ENCODE peak calls at places on chromosome 7, in seven cellular contexts. X is A549, E is mesendoderm, R is OCI-LY7, M is neuronal stem cell, T is mammary epithelial cell, D is HCT116. O is an unnamed sample.

GRCh38 chr7:124718032-124718766 is 47.4 kb downstream of the GPR37 start:
- DNase-seq in X (peak), E (no peak), R (no peak), M (no peak), T (no peak), D (no peak), O (peak)

GRCh38 chr7:38374507-38374906 is 101.1 kb upstream of the TARP start:
- DNase-seq in X (peak), E (peak), R (peak), M (no peak), T (no peak), D (no peak), O (peak)

GRCh38 chr7:106178593-106179134 is 66.6 kb upstream of the SYPL1 start:
- DNase-seq in X (peak), E (peak), R (peak), M (no peak), T (peak), D (peak), O (no peak)

GRCh38 chr7:101953248-101953819 is 135.9 kb downstream of the CUX1 start:
- DNase-seq in X (no peak), E (no peak), R (no peak), M (no peak), T (no peak), D (peak), O (no peak)

GRCh38 chr7:126569402-126569801 is 683.3 kb downstream of the GRM8 start:
- DNase-seq in X (no peak), E (no peak), R (no peak), M (no peak), T (peak), D (no peak), O (no peak)

GRCh38 chr7:101673951-101674350 is 44.9 kb upstream of the MYL10 start:
- DNase-seq in X (no peak), E (no peak), R (no peak), M (no peak), T (peak), D (no peak), O (no peak)

GRCh38 chr7:25541064-25541463 is 312.8 kb upstream of the NPVF start:
- DNase-seq in X (no peak), E (no peak), R (no peak), M (no peak), T (no peak), D (no peak), O (no peak)

GRCh38 chr7:94264756-94265155 is 129.9 kb upstream of the COL1A2 start:
- DNase-seq in X (no peak), E (no peak), R (no peak), M (no peak), T (no peak), D (no peak), O (no peak)

GRCh38 chr7:105662998-105663397 is 81.7 kb upstream of the EFCAB10 start:
- DNase-seq in X (no peak), E (no peak), R (no peak), M (no peak), T (no peak), D (no peak), O (no peak)

GRCh38 chr7:101094791-101095375 is 9.6 kb downstream of the TRIM56 start:
- DNase-seq in X (peak), E (peak), R (no peak), M (no peak), T (no peak), D (no peak), O (peak)

GRCh38 chr7:125828153-125828690 is 898.6 kb upstream of the POT1 start:
- DNase-seq in X (no peak), E (no peak), R (no peak), M (no peak), T (peak), D (no peak), O (no peak)

GRCh38 chr7:96322373-96322695 is 436 bp upstream of the SLC25A13 start:
- DNase-seq in X (no peak), E (no peak), R (no peak), M (no peak), T (no peak), D (no peak), O (no peak)

GRCh38 chr7:156684661-156685060 is 44.1 kb downstream of the RNF32 start:
- DNase-seq in X (no peak), E (no peak), R (no peak), M (no peak), T (no peak), D (no peak), O (no peak)

GRCh38 chr7:135620980-135621850 is 41.1 kb upstream of the STMP1 start:
- DNase-seq in X (peak), E (peak), R (peak), M (peak), T (peak), D (peak), O (peak)

GRCh38 chr7:17103170-17103569 is 195.3 kb upstream of the AHR start:
- DNase-seq in X (no peak), E (no peak), R (no peak), M (no peak), T (no peak), D (no peak), O (peak)

GRCh38 chr7:3042861-3043489 is 692 bp downstream of the CARD11 start:
- DNase-seq in X (no peak), E (peak), R (peak), M (no peak), T (no peak), D (no peak), O (peak)

GRCh38 chr7:27192546-27193334 is 7.2 kb downstream of the HOXA13 start:
- DNase-seq in X (no peak), E (no peak), R (no peak), M (no peak), T (no peak), D (no peak), O (no peak)

GRCh38 chr7:30642789-30643188 is 39.5 kb downstream of the CRHR2 start:
- DNase-seq in X (no peak), E (no peak), R (no peak), M (no peak), T (no peak), D (no peak), O (no peak)

GRCh38 chr7:25396661-25397060 is 168.4 kb upstream of the NPVF start:
- DNase-seq in X (no peak), E (no peak), R (no peak), M (no peak), T (no peak), D (no peak), O (no peak)

GRCh38 chr7:100785878-100786277 is 41.4 kb downstream of the EPHB4 start:
- DNase-seq in X (no peak), E (peak), R (no peak), M (no peak), T (no peak), D (no peak), O (peak)

GRCh38 chr7:32948202-32948601 is 9.0 kb upstream of the FKBP9 start:
- DNase-seq in X (no peak), E (no peak), R (peak), M (no peak), T (no peak), D (no peak), O (peak)

GRCh38 chr7:73528204-73528603 is 6.1 kb upstream of the BAZ1B start:
- DNase-seq in X (no peak), E (no peak), R (no peak), M (no peak), T (no peak), D (no peak), O (no peak)

GRCh38 chr7:159130199-159130775 is 14.4 kb downstream of the VIPR2 start:
- DNase-seq in X (no peak), E (no peak), R (no peak), M (no peak), T (no peak), D (no peak), O (no peak)

GRCh38 chr7:44637788-44638594 is 31.6 kb downstream of the OGDH start:
- DNase-seq in X (peak), E (no peak), R (no peak), M (no peak), T (peak), D (peak), O (no peak)

GRCh38 chr7:151794508-151795167 is 82.3 kb downstream of the PRKAG2 start:
- DNase-seq in X (no peak), E (peak), R (no peak), M (peak), T (no peak), D (no peak), O (peak)

GRCh38 chr7:150417863-150418262 is 32.6 kb upstream of the GIMAP8 start:
- DNase-seq in X (no peak), E (no peak), R (no peak), M (no peak), T (no peak), D (no peak), O (no peak)

GRCh38 chr7:142549007-142549406 is 200.3 kb upstream of the PRSS1 start:
- DNase-seq in X (no peak), E (no peak), R (no peak), M (no peak), T (peak), D (no peak), O (no peak)

GRCh38 chr7:25619963-25620799 is 391.9 kb upstream of the NPVF start:
- DNase-seq in X (no peak), E (peak), R (peak), M (no peak), T (no peak), D (no peak), O (no peak)

GRCh38 chr7:157613575-157614322 is 276.9 kb downstream of the DNAJB6 start:
- DNase-seq in X (no peak), E (peak), R (no peak), M (no peak), T (no peak), D (no peak), O (peak)

GRCh38 chr7:74405191-74405898 is 48.4 kb upstream of the GTF2IRD1 start:
- DNase-seq in X (peak), E (peak), R (peak), M (peak), T (no peak), D (no peak), O (peak)

GRCh38 chr7:83159731-83160130 is 3.0 kb downstream of the PCLO start:
- DNase-seq in X (no peak), E (no peak), R (no peak), M (no peak), T (peak), D (no peak), O (no peak)

GRCh38 chr7:99901581-99901980 is 17.7 kb downstream of the TRIM4 start:
- DNase-seq in X (no peak), E (no peak), R (no peak), M (no peak), T (no peak), D (no peak), O (no peak)

GRCh38 chr7:8133188-8133848 is 128.6 kb downstream of the ICA1 start:
- DNase-seq in X (no peak), E (no peak), R (no peak), M (no peak), T (no peak), D (no peak), O (no peak)

GRCh38 chr7:150753826-150754603 is 16.8 kb downstream of the GIMAP5 start:
- DNase-seq in X (no peak), E (peak), R (peak), M (no peak), T (peak), D (no peak), O (peak)

GRCh38 chr7:143462045-143462444 is 15.6 kb upstream of the TAS2R41 start:
- DNase-seq in X (no peak), E (no peak), R (no peak), M (no peak), T (no peak), D (no peak), O (no peak)

GRCh38 chr7:76125560-76125959 is 76.1 kb upstream of the SRRM3 start:
- DNase-seq in X (no peak), E (no peak), R (no peak), M (no peak), T (no peak), D (no peak), O (no peak)

GRCh38 chr7:81180573-81180972 is 261.7 kb upstream of the SEMA3C start:
- DNase-seq in X (no peak), E (peak), R (no peak), M (no peak), T (no peak), D (no peak), O (peak)
- H3K4me2 ChIP-seq in X (no peak), E (no peak), R (no peak), M (no peak), T (no peak), D (no peak), O (peak)

DNA sequence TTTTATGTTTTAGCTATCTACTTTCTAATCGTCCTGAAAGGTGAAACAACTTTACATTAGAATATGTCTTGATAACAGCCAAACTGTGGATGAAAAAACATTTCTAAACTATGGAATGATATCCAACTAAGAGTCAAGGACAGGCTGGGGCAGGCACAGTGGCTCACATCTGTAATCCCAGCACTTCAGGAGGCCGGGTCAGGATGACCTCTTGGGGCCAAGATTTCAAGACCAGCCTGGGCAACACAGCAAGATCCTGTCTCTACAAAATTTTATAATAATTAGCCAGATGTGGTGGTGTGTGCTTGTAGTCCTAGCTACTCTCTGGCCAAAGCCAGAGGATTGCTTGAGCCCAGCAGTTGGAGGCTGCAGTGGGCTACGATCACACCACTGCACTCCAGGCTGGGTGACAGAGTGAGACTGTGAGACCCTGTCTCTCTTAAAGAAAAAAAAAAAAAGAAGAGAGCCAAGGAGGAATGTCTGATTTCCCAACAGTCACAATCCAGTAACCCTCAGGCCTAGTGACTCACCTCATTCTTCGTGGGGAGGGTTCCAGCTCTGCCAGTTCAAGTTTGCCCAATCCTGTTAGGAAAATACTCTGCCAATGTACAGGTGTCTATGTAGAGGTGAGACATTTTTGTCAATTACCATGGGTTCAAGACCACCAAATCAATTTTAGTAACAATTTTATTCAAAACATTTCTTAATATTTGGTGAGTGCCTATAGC is 14.6 kb upstream of the FZD1 start:
- DNase-seq in X (peak), E (peak), R (no peak), M (no peak), T (peak), D (no peak), O (no peak)
- H3K4me2 ChIP-seq in X (no peak), E (no peak), R (no peak), M (no peak), T (peak), D (no peak), O (no peak)

DNA sequence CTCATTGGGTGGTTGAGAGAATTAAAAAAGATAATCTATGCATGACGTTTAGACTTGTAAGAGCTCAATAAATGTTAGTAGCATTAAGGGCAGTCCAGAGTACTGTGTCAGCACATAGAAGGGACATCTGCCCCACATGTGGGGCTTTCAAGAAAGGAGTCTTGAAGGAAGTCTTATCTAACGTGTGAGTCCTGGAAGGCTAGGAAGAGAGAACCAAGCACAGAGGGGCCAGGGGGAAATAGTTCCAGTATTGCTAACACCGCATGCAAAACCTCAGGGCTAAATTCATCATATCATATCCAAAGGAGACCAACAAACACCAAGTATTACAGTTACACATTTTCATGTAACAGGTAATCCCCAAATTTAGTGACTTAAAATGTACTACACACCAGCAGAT is 122.7 kb downstream of the AOAH start:
- DNase-seq in X (no peak), E (no peak), R (no peak), M (no peak), T (no peak), D (no peak), O (no peak)
- H3K4me2 ChIP-seq in X (peak), E (no peak), R (no peak), M (no peak), T (no peak), D (no peak), O (no peak)

DNA sequence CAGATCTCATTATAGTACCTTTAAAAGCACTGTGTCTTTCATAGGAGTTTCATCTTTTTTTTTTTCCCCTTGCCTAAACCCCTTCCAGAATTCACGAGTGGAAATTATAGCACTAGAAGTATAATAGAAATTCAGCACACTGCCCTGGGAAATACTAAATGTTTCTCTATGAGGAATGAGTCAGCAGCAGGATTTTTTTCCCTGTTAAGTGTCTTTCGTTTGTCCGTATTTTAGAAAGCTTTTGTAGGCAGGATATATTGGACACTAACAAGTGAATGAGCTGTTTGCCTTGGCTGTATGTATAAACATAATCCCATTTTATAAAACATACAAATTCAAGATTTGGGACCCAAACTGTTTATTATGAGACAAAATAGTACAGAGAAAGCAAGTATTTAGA is 105.8 kb downstream of the EXOC4 start:
- DNase-seq in X (no peak), E (no peak), R (no peak), M (no peak), T (no peak), D (no peak), O (no peak)
- H3K4me2 ChIP-seq in X (peak), E (no peak), R (no peak), M (no peak), T (no peak), D (no peak), O (peak)

GRCh38 chr7:129538790-129539189 is 36.5 kb downstream of the SMKR1 start:
- DNase-seq in X (no peak), E (no peak), R (no peak), M (no peak), T (no peak), D (no peak), O (no peak)
- H3K4me2 ChIP-seq in X (no peak), E (no peak), R (no peak), M (no peak), T (no peak), D (no peak), O (no peak)

DNA sequence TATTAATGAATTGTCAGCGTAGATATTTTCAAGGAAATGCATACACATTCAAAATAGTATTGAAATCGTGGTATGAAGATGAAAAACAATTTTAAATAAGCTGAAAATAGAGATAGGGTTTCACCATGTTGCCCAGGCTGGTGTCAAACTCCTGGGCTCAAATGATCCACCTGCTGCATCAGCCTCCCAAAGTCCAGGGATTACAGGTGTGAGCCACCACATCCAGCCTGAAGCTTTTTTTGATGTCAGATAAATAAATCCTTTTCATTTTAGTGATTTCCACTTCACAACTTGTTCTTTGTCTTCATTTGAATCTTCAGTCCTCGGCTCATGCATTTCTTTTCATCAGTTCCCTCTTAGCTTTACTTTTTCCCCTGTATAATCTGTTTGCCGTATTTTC is 4.6 kb downstream of the CDK13 start:
- DNase-seq in X (no peak), E (no peak), R (no peak), M (no peak), T (no peak), D (no peak), O (no peak)
- H3K4me2 ChIP-seq in X (peak), E (no peak), R (peak), M (no peak), T (peak), D (no peak), O (peak)

O was measured in GM23338.